ENCODE peak calls at places on chromosomes 3 and 15, in eight cellular contexts. One of them, this sample, is unnamed.

GRCh38 chr3:46935168-46935858 is 41.2 kb downstream of the CCDC12 start:
- DNase-seq in HepG2: peak; percentile 92
- DNase-seq in astrocyte: peak; percentile 95
- DNase-seq in IMR-90: peak; percentile 96
- DNase-seq in neuronal stem cell: peak; percentile 67
- DNase-seq in NT2/D1: peak; percentile 95
- DNase-seq in H9: peak; percentile 91
- DNase-seq in mesenchymal stem cell: peak; percentile 97
- DNase-seq in this sample: peak; percentile 94

GRCh38 chr3:178949896-178950295 is 121.7 kb downstream of the ZMAT3 start:
- DNase-seq in mesenchymal stem cell: peak; percentile 48
- DNase-seq in HepG2: no peak
- DNase-seq in IMR-90: no peak
- DNase-seq in astrocyte: no peak
- DNase-seq in H9: no peak
- DNase-seq in neuronal stem cell: no peak
- DNase-seq in NT2/D1: no peak
- DNase-seq in this sample: no peak

GRCh38 chr15:74318376-74319137 is 48.9 kb downstream of the CYP11A1 start:
- DNase-seq in IMR-90: no peak
- DNase-seq in neuronal stem cell: no peak
- DNase-seq in HepG2: no peak
- DNase-seq in H9: no peak
- DNase-seq in astrocyte: no peak
- DNase-seq in NT2/D1: no peak
- DNase-seq in mesenchymal stem cell: peak; percentile 50
- DNase-seq in this sample: no peak

GRCh38 chr3:11774296-11774877 is 72.3 kb downstream of the TAMM41 start:
- DNase-seq in IMR-90: peak; percentile 45
- DNase-seq in H9: peak; percentile 85
- DNase-seq in NT2/D1: peak; percentile 66
- DNase-seq in neuronal stem cell: peak; percentile 32
- DNase-seq in HepG2: peak; percentile 52
- DNase-seq in mesenchymal stem cell: peak; percentile 73
- DNase-seq in astrocyte: no peak
- DNase-seq in this sample: peak; percentile 90

GRCh38 chr15:73240864-73241499 is 127.8 kb downstream of the HCN4 start:
- DNase-seq in neuronal stem cell: peak; percentile 69
- DNase-seq in NT2/D1: peak; percentile 68
- DNase-seq in H9: peak; percentile 64
- DNase-seq in HepG2: peak; percentile 59
- DNase-seq in astrocyte: peak; percentile 32
- DNase-seq in mesenchymal stem cell: peak; percentile 70
- DNase-seq in IMR-90: peak; percentile 67
- DNase-seq in this sample: peak; percentile 91

GRCh38 chr15:69555080-69555479 is 102.5 kb downstream of the RPLP1 start:
- DNase-seq in HepG2: no peak
- DNase-seq in H9: no peak
- DNase-seq in astrocyte: no peak
- DNase-seq in mesenchymal stem cell: no peak
- DNase-seq in neuronal stem cell: no peak
- DNase-seq in NT2/D1: no peak
- DNase-seq in IMR-90: no peak
- DNase-seq in this sample: no peak

GRCh38 chr3:97823503-97824004 is 1.7 kb downstream of the CRYBG3 start:
- DNase-seq in IMR-90: no peak
- DNase-seq in H9: no peak
- DNase-seq in mesenchymal stem cell: peak; percentile 38
- DNase-seq in neuronal stem cell: no peak
- DNase-seq in NT2/D1: no peak
- DNase-seq in HepG2: no peak
- DNase-seq in astrocyte: no peak
- DNase-seq in this sample: no peak

GRCh38 chr3:152458023-152458724 is 189.4 kb downstream of the MBNL1 start:
- DNase-seq in astrocyte: no peak
- DNase-seq in H9: no peak
- DNase-seq in IMR-90: no peak
- DNase-seq in HepG2: no peak
- DNase-seq in neuronal stem cell: no peak
- DNase-seq in NT2/D1: no peak
- DNase-seq in mesenchymal stem cell: no peak
- DNase-seq in this sample: no peak

GRCh38 chr3:197942956-197943556 is 6.9 kb upstream of the RPL35A start:
- DNase-seq in H9: no peak
- DNase-seq in neuronal stem cell: no peak
- DNase-seq in astrocyte: peak; percentile 18
- DNase-seq in IMR-90: peak; percentile 61
- DNase-seq in mesenchymal stem cell: peak; percentile 65
- DNase-seq in HepG2: no peak
- DNase-seq in NT2/D1: no peak
- DNase-seq in this sample: peak; percentile 64

GRCh38 chr3:135419155-135419554 is 546.4 kb upstream of the PPP2R3A start:
- DNase-seq in NT2/D1: no peak
- DNase-seq in neuronal stem cell: no peak
- DNase-seq in IMR-90: no peak
- DNase-seq in astrocyte: no peak
- DNase-seq in mesenchymal stem cell: no peak
- DNase-seq in HepG2: no peak
- DNase-seq in H9: no peak
- DNase-seq in this sample: no peak

GRCh38 chr15:46452297-46452820 is 817.5 kb downstream of the SQOR start:
- DNase-seq in NT2/D1: no peak
- DNase-seq in astrocyte: no peak
- DNase-seq in neuronal stem cell: no peak
- DNase-seq in mesenchymal stem cell: no peak
- DNase-seq in HepG2: no peak
- DNase-seq in H9: no peak
- DNase-seq in IMR-90: no peak
- DNase-seq in this sample: no peak

GRCh38 chr15:85473455-85473854 is 93.1 kb downstream of the AKAP13 start:
- DNase-seq in IMR-90: peak; percentile 71
- DNase-seq in astrocyte: peak; percentile 70
- DNase-seq in H9: no peak
- DNase-seq in NT2/D1: no peak
- DNase-seq in mesenchymal stem cell: peak; percentile 71
- DNase-seq in HepG2: no peak
- DNase-seq in neuronal stem cell: no peak
- DNase-seq in this sample: peak; percentile 50

GRCh38 chr3:10764314-10765051 is 51.5 kb upstream of the SLC6A11 start:
- DNase-seq in neuronal stem cell: peak; percentile 30
- DNase-seq in H9: peak; percentile 36
- DNase-seq in astrocyte: no peak
- DNase-seq in NT2/D1: no peak
- DNase-seq in IMR-90: no peak
- DNase-seq in mesenchymal stem cell: no peak
- DNase-seq in HepG2: peak; percentile 18
- DNase-seq in this sample: peak; percentile 56

GRCh38 chr3:135762188-135762853 is 203.2 kb upstream of the PPP2R3A start:
- DNase-seq in NT2/D1: no peak
- DNase-seq in neuronal stem cell: no peak
- DNase-seq in IMR-90: no peak
- DNase-seq in HepG2: no peak
- DNase-seq in astrocyte: no peak
- DNase-seq in H9: peak; percentile 41
- DNase-seq in mesenchymal stem cell: no peak
- DNase-seq in this sample: peak; percentile 67

GRCh38 chr15:65377105-65377975 is 462 bp downstream of the IGDCC3 start:
- DNase-seq in NT2/D1: no peak
- DNase-seq in neuronal stem cell: no peak
- DNase-seq in H9: peak; percentile 58
- DNase-seq in IMR-90: no peak
- DNase-seq in HepG2: no peak
- DNase-seq in astrocyte: peak; percentile 24
- DNase-seq in mesenchymal stem cell: peak; percentile 65
- DNase-seq in this sample: peak; percentile 88

GRCh38 chr3:112635674-112636073 is 5.3 kb downstream of the CCDC80 start:
- DNase-seq in IMR-90: peak; percentile 97
- DNase-seq in NT2/D1: no peak
- DNase-seq in HepG2: no peak
- DNase-seq in astrocyte: peak; percentile 87
- DNase-seq in H9: no peak
- DNase-seq in neuronal stem cell: no peak
- DNase-seq in mesenchymal stem cell: peak; percentile 94
- DNase-seq in this sample: no peak

GRCh38 chr3:184284696-184285095 is 8.9 kb downstream of the ECE2 start:
- DNase-seq in NT2/D1: peak; percentile 72
- DNase-seq in neuronal stem cell: peak; percentile 41
- DNase-seq in H9: peak; percentile 88
- DNase-seq in HepG2: peak; percentile 58
- DNase-seq in mesenchymal stem cell: peak; percentile 75
- DNase-seq in IMR-90: peak; percentile 65
- DNase-seq in astrocyte: peak; percentile 53
- DNase-seq in this sample: peak; percentile 91

GRCh38 chr15:38427380-38427779 is 26.5 kb upstream of the FAM98B start:
- DNase-seq in neuronal stem cell: no peak
- DNase-seq in NT2/D1: no peak
- DNase-seq in IMR-90: no peak
- DNase-seq in H9: no peak
- DNase-seq in astrocyte: no peak
- DNase-seq in HepG2: no peak
- DNase-seq in mesenchymal stem cell: no peak
- DNase-seq in this sample: no peak
- H3K9ac ChIP-seq in neuronal stem cell: no peak overlapping the region
- H3K9ac ChIP-seq in NT2/D1: no peak overlapping the region
- H3K9ac ChIP-seq in IMR-90: no peak overlapping the region
- H3K9ac ChIP-seq in H9: no peak overlapping the region
- H3K9ac ChIP-seq in astrocyte: no peak overlapping the region
- H3K9ac ChIP-seq in HepG2: no peak overlapping the region
- H3K9ac ChIP-seq in mesenchymal stem cell: no peak overlapping the region
- H3K9ac ChIP-seq in this sample: no peak overlapping the region

GRCh38 chr15:27512281-27513001 is 541.5 kb downstream of the GABRG3 start:
- DNase-seq in NT2/D1: peak; percentile 11
- DNase-seq in H9: no peak
- DNase-seq in neuronal stem cell: no peak
- DNase-seq in HepG2: peak; percentile 1
- DNase-seq in IMR-90: no peak
- DNase-seq in astrocyte: no peak
- DNase-seq in mesenchymal stem cell: no peak
- DNase-seq in this sample: no peak

GRCh38 chr15:27509014-27509413 is 538.0 kb downstream of the GABRG3 start:
- DNase-seq in IMR-90: no peak
- DNase-seq in NT2/D1: no peak
- DNase-seq in astrocyte: no peak
- DNase-seq in H9: no peak
- DNase-seq in mesenchymal stem cell: no peak
- DNase-seq in neuronal stem cell: no peak
- DNase-seq in HepG2: no peak
- DNase-seq in this sample: no peak

DNA sequence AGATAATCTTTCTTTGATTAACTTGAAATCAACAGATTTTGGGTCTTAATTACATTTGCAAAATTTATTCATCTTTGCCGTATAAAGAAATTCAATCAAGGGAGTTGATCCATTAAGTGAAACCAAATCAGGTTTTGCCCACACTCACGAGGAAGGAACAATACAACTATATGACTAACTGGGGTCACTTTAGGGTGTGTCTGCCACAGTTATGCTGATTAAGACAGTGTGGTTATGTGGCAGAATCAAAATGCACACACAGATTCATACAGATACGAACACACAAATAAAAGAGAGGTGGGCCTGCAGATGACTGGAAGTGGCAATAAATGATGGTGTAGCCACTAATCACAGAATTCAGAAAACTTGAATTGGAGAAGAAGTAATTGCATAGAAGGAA is 543.5 kb downstream of the GABRG3 start:
- DNase-seq in NT2/D1: no peak
- DNase-seq in neuronal stem cell: no peak
- DNase-seq in H9: no peak
- DNase-seq in HepG2: no peak
- DNase-seq in astrocyte: peak; percentile 71
- DNase-seq in mesenchymal stem cell: no peak
- DNase-seq in IMR-90: no peak
- DNase-seq in this sample: no peak
- H3K9me3 ChIP-seq in NT2/D1: peaks cover 26% of the 10 kb centered on the region
- H3K9me3 ChIP-seq in neuronal stem cell: no peaks in the 10 kb centered on the region
- H3K9me3 ChIP-seq in H9: peaks cover 6% of the 10 kb centered on the region
- H3K9me3 ChIP-seq in HepG2: peaks cover 54% of the 10 kb centered on the region
- H3K9me3 ChIP-seq in astrocyte: peaks cover 5% of the 10 kb centered on the region
- H3K9me3 ChIP-seq in mesenchymal stem cell: peaks cover 24% of the 10 kb centered on the region
- H3K9me3 ChIP-seq in IMR-90: peaks cover 19% of the 10 kb centered on the region
- H3K9me3 ChIP-seq in this sample: peaks cover 8% of the 10 kb centered on the region

DNA sequence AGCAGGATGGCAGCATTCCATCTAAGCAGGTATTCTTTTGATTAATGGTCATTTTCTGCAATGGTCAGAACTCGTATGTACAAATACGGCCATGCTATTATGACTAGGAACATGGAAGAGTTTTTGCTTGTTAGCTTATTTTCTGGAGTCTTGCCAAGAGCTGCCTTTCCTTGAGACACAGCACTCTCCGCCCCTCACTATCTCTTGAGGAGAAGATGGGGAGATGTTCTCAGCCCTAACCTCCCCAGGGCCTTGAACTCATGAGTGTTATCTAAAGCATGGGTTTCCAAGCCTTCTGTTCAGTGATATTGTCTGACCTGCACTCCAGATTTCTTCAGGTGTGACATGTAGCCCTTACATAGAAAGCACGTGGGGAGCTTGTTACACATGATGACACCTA is 65.9 kb upstream of the ACTC1 start:
- DNase-seq in mesenchymal stem cell: no peak
- DNase-seq in H9: no peak
- DNase-seq in NT2/D1: no peak
- DNase-seq in astrocyte: no peak
- DNase-seq in neuronal stem cell: no peak
- DNase-seq in HepG2: no peak
- DNase-seq in IMR-90: no peak
- DNase-seq in this sample: no peak
- H3K9ac ChIP-seq in mesenchymal stem cell: no peak overlapping the region
- H3K9ac ChIP-seq in H9: no peak overlapping the region
- H3K9ac ChIP-seq in NT2/D1: no peak overlapping the region
- H3K9ac ChIP-seq in astrocyte: no peak overlapping the region
- H3K9ac ChIP-seq in neuronal stem cell: no peak overlapping the region
- H3K9ac ChIP-seq in HepG2: no peak overlapping the region
- H3K9ac ChIP-seq in IMR-90: no peak overlapping the region
- H3K9ac ChIP-seq in this sample: no peak overlapping the region

DNA sequence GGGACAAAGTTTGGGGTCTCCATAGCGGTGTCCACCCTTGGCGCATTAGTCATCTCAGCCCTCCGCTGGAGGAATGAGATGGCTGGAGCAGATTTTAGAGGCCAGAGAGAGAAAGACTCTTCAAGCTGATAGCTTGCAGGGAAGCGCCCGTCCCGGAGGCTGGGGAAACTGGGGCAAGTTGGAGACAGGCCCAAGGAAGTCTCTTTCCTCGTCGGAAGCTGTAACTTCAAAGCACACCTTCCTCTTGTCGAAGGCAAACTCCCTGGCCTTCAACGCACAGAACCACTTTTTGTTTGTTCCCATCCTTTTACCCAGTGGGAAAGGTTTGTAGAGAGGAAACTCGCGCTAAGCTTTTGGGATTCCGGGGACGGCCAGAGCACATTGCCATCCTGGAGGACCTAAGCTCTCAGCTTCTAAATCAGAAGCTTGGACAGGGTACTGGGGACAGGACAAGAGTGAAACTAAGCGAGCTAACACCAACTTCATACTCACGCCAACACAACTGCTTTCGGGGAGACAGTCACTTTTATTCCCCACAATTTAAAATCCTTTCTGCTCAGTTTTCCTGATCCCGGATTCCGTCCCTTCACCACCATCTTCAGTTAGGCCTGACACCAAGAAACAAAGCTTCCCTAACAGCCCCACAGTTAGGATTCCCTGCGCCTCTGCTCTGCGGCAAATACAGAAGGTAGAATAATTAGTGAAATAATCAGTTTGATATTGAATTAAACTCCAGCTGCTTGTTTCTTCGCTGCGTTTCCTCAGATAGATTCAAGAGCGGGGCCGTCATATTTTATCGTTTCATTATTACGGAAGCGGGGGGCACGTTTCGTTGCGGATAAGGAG is 1.1 kb upstream of the EOMES start:
- DNase-seq in astrocyte: no peak
- DNase-seq in HepG2: no peak
- DNase-seq in NT2/D1: no peak
- DNase-seq in neuronal stem cell: no peak
- DNase-seq in mesenchymal stem cell: peak; percentile 14
- DNase-seq in H9: peak; percentile 63
- DNase-seq in IMR-90: no peak
- DNase-seq in this sample: peak; percentile 89
- H3K9me3 ChIP-seq in astrocyte: no peaks in the 10 kb centered on the region
- H3K9me3 ChIP-seq in HepG2: no peaks in the 10 kb centered on the region
- H3K9me3 ChIP-seq in NT2/D1: no peaks in the 10 kb centered on the region
- H3K9me3 ChIP-seq in neuronal stem cell: no peaks in the 10 kb centered on the region
- H3K9me3 ChIP-seq in mesenchymal stem cell: no peaks in the 10 kb centered on the region
- H3K9me3 ChIP-seq in H9: no peaks in the 10 kb centered on the region
- H3K9me3 ChIP-seq in IMR-90: no peaks in the 10 kb centered on the region
- H3K9me3 ChIP-seq in this sample: no peaks in the 10 kb centered on the region

This sample was measured in endodermal cell.